ENCODE peak calls at places on chromosome 14, in four cellular contexts. B is HL-60, Q is GM12878, I is K562. C is an unnamed sample.

GRCh38 chr14:49549881-49550280 is 36.3 kb downstream of the RPS29 start:
- DNase-seq in B (no peak), Q (no peak), I (no peak), C (no peak)

GRCh38 chr14:94768521-94769412 is 1.1 kb downstream of the GSC start:
- DNase-seq in B (peak; percentile 41), Q (no peak), I (no peak), C (no peak)

GRCh38 chr14:68246074-68246980 is 426.7 kb downstream of the RAD51B start:
- DNase-seq in Q (no peak), B (no peak), I (no peak), C (no peak)

GRCh38 chr14:97697772-97698171 is 900.6 kb downstream of the VRK1 start:
- DNase-seq in B (no peak), I (no peak), Q (no peak), C (no peak)

GRCh38 chr14:97706814-97707213 is 909.6 kb downstream of the VRK1 start:
- DNase-seq in Q (no peak), I (no peak), B (no peak), C (no peak)

GRCh38 chr14:51430600-51430999 is 190.6 kb downstream of the TMX1 start:
- DNase-seq in I (no peak), B (no peak), Q (no peak), C (no peak)

GRCh38 chr14:68113328-68113930 is 293.9 kb downstream of the RAD51B start:
- DNase-seq in Q (no peak), I (no peak), B (no peak), C (no peak)

GRCh38 chr14:78157855-78158436 is 12.2 kb upstream of the NRXN3 start:
- DNase-seq in B (no peak), I (peak; percentile 14), Q (no peak), C (no peak)

GRCh38 chr14:63563370-63564026 is 20.3 kb upstream of the PPP2R5E start:
- DNase-seq in B (no peak), I (no peak), Q (no peak), C (no peak)

GRCh38 chr14:74509587-74510210 is 16.1 kb downstream of the ISCA2 start:
- DNase-seq in Q (no peak), I (no peak), B (no peak), C (no peak)

GRCh38 chr14:60565211-60565610 is 56.3 kb downstream of the SIX6 start:
- DNase-seq in B (no peak), I (no peak), Q (no peak), C (no peak)

GRCh38 chr14:76698631-76699030 is 62.6 kb upstream of the VASH1 start:
- DNase-seq in B (peak; percentile 41), I (no peak), Q (no peak), C (no peak)

GRCh38 chr14:49194067-49194466 is 392.1 kb downstream of the RPS29 start:
- DNase-seq in Q (no peak), I (no peak), B (no peak), C (no peak)

GRCh38 chr14:82854851-82855250 is 1321.2 kb upstream of the SEL1L start:
- DNase-seq in I (no peak), B (no peak), Q (no peak), C (no peak)

GRCh38 chr14:75098209-75098608 is 28.6 kb downstream of the NEK9 start:
- DNase-seq in B (no peak), Q (no peak), I (no peak), C (no peak)

GRCh38 chr14:40308240-40308639 is 876.0 kb upstream of the FBXO33 start:
- DNase-seq in I (no peak), B (no peak), Q (no peak), C (no peak)

GRCh38 chr14:103550451-103551337 is 11.8 kb downstream of the BAG5 start:
- DNase-seq in I (no peak), Q (no peak), B (no peak), C (no peak)

GRCh38 chr14:25150934-25151790 is 101.2 kb upstream of the STXBP6 start:
- DNase-seq in B (peak; percentile 26), I (peak; percentile 18), Q (peak; percentile 1), C (no peak)

GRCh38 chr14:71526388-71526787 is 405.8 kb upstream of the RGS6 start:
- DNase-seq in B (no peak), Q (no peak), I (no peak), C (no peak)

GRCh38 chr14:104677506-104678332 is 11.7 kb upstream of the INF2 start:
- DNase-seq in B (peak; percentile 87), I (peak; percentile 84), Q (no peak), C (no peak)

GRCh38 chr14:91153360-91153759 is 39.5 kb downstream of the DGLUCY start:
- DNase-seq in I (no peak), B (no peak), Q (no peak), C (no peak)

GRCh38 chr14:102086346-102086971 is 385 bp downstream of the HSP90AA1 start:
- DNase-seq in Q (no peak), B (no peak), I (peak; percentile 42), C (no peak)

GRCh38 chr14:31269599-31270195 is 62.1 kb upstream of the HECTD1 start:
- DNase-seq in B (no peak), Q (no peak), I (no peak), C (no peak)

GRCh38 chr14:76861574-76862255 is 35.5 kb downstream of the LRRC74A start:
- DNase-seq in B (no peak), Q (no peak), I (no peak), C (no peak)

GRCh38 chr14:54532111-54533012 is 22.7 kb downstream of the CGRRF1 start:
- DNase-seq in Q (peak; percentile 53), I (no peak), B (no peak), C (no peak)

GRCh38 chr14:67544590-67544989 is 11.5 kb downstream of the PLEKHH1 start:
- DNase-seq in I (no peak), Q (no peak), B (no peak), C (no peak)

GRCh38 chr14:47539065-47539464 is 136.3 kb downstream of the MDGA2 start:
- DNase-seq in B (no peak), Q (no peak), I (no peak), C (no peak)

GRCh38 chr14:84343637-84344036 is 1186.3 kb upstream of the FLRT2 start:
- DNase-seq in I (no peak), B (no peak), Q (no peak), C (no peak)

GRCh38 chr14:65412881-65413738 is 580 bp downstream of the FUT8 start:
- DNase-seq in B (peak; percentile 20), Q (no peak), I (no peak), C (no peak)

GRCh38 chr14:59185676-59186075 is 2.8 kb upstream of the DAAM1 start:
- DNase-seq in Q (no peak), B (no peak), I (no peak), C (no peak)
- TF ChIP-seq SPI1 in Q (no peak), B (no peak), I (no peak), C (no peak)

GRCh38 chr14:24095196-24096068 is 1.3 kb downstream of the PCK2 start:
- DNase-seq in Q (peak; percentile 92), I (peak; percentile 87), B (no peak), C (peak; percentile 90)
- TF ChIP-seq SPI1 in Q (no peak), I (no peak), B (no peak), C (no peak)

GRCh38 chr14:23359722-23360447 is 5.1 kb downstream of the EFS start:
- DNase-seq in Q (no peak), B (no peak), I (no peak), C (no peak)

GRCh38 chr14:23359167-23359626 is 5.8 kb downstream of the EFS start:
- DNase-seq in I (no peak), Q (no peak), B (no peak), C (no peak)

GRCh38 chr14:23361320-23361719 is 3.7 kb downstream of the EFS start:
- DNase-seq in Q (no peak), B (no peak), I (no peak), C (no peak)

GRCh38 chr14:23361763-23362162 is 3.2 kb downstream of the EFS start:
- DNase-seq in I (no peak), Q (no peak), B (no peak), C (no peak)

DNA sequence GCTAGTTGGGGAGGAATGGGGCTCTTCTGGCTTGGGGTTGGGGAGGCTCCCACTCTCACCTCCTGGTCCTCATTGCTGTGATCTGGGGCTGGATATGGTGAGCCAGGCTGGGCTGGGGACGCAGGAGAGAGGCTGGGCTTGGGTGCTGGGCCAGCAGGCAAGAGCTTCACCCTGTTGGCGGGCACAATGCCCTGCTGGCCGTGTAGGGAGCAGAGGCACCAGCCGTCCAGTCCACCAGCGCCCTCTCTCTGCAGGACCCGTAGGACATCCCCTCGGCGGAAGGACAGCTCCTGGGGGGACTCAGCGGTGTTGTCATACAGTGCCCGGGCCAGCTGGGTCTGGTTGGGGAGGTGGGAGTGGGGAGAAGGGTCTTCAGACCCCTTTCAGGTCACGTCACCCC is 4.5 kb downstream of the EFS start:
- DNase-seq in I (peak; percentile 50), Q (no peak), B (no peak), C (no peak)
- TF ChIP-seq SPI1 in I (no peak), Q (no peak), B (no peak), C (no peak)

GRCh38 chr14:22689186-22689585 is 45.0 kb upstream of the OR6J1 start:
- DNase-seq in I (no peak), Q (no peak), B (no peak), C (no peak)
- TF ChIP-seq SPI1 in I (no peak), Q (no peak), B (no peak), C (no peak)